ENCODE peak calls at places on chromosomes 3 and 15, in five cellular contexts. M, Q, I, G and A are unnamed samples.

GRCh38 chr3:39065197-39065596 is 13.4 kb downstream of the WDR48 start:
- DNase-seq in M (no peak), Q (peak), I (peak), G (peak), A (peak)

GRCh38 chr3:52099006-52099405 is 42.6 kb upstream of the DUSP7 start:
- DNase-seq in M (no peak), Q (no peak), I (no peak), G (peak), A (no peak)

GRCh38 chr15:65101418-65101890 is 13.5 kb downstream of the UBAP1L start:
- DNase-seq in M (peak), Q (peak), I (peak), G (peak), A (peak)

GRCh38 chr3:197482001-197482400 is 73.8 kb downstream of the BDH1 start:
- DNase-seq in M (no peak), Q (peak), I (no peak), G (no peak), A (no peak)

GRCh38 chr15:39549912-39550311 is 31.0 kb upstream of the THBS1 start:
- DNase-seq in M (no peak), Q (no peak), I (no peak), G (no peak), A (peak)

GRCh38 chr3:126155819-126156218 is 24.6 kb downstream of the ALDH1L1 start:
- DNase-seq in M (no peak), Q (no peak), I (no peak), G (no peak), A (no peak)

GRCh38 chr3:64000446-64001055 is 22.7 kb downstream of the PSMD6 start:
- DNase-seq in M (no peak), Q (peak), I (no peak), G (no peak), A (no peak)

GRCh38 chr3:4994823-4995499 is 15.7 kb downstream of the BHLHE40 start:
- DNase-seq in M (no peak), Q (peak), I (no peak), G (peak), A (peak)

GRCh38 chr3:159139326-159139725 is 337.5 kb downstream of the MFSD1 start:
- DNase-seq in M (no peak), Q (no peak), I (no peak), G (no peak), A (no peak)

GRCh38 chr3:181358555-181358954 is 353.2 kb upstream of the SOX2 start:
- DNase-seq in M (no peak), Q (no peak), I (no peak), G (no peak), A (no peak)

GRCh38 chr3:4722103-4722502 is 229.0 kb downstream of the ITPR1 start:
- DNase-seq in M (no peak), Q (peak), I (peak), G (peak), A (peak)

GRCh38 chr15:92907880-92908279 is 7.8 kb downstream of the CHD2 start:
- DNase-seq in M (no peak), Q (peak), I (no peak), G (no peak), A (peak)

GRCh38 chr3:159987291-159987711 is 1.3 kb upstream of the IL12A start:
- DNase-seq in M (no peak), Q (peak), I (no peak), G (no peak), A (no peak)

GRCh38 chr3:72894941-72895552 is 7.2 kb downstream of the GXYLT2 start:
- DNase-seq in M (no peak), Q (no peak), I (no peak), G (no peak), A (no peak)

GRCh38 chr3:120145498-120146285 is 51.4 kb upstream of the GSK3B start:
- DNase-seq in M (no peak), Q (peak), I (peak), G (no peak), A (no peak)

GRCh38 chr3:146374146-146374545 is 95.2 kb downstream of the PLSCR2 start:
- DNase-seq in M (no peak), Q (peak), I (no peak), G (no peak), A (no peak)

GRCh38 chr3:114596147-114596546 is 302.3 kb downstream of the TIGIT start:
- DNase-seq in M (no peak), Q (no peak), I (no peak), G (no peak), A (no peak)

GRCh38 chr15:40252438-40253178 is 13.7 kb downstream of the PAK6 start:
- DNase-seq in M (peak), Q (no peak), I (no peak), G (no peak), A (no peak)

GRCh38 chr3:180070925-180071324 is 34.2 kb upstream of the PEX5L start:
- DNase-seq in M (no peak), Q (no peak), I (no peak), G (no peak), A (no peak)

GRCh38 chr3:150006774-150007173 is 36.1 kb upstream of the PFN2 start:
- DNase-seq in M (no peak), Q (no peak), I (no peak), G (no peak), A (no peak)

GRCh38 chr3:18443670-18444596 is 18.8 kb upstream of the SATB1 start:
- DNase-seq in M (peak), Q (no peak), I (no peak), G (no peak), A (no peak)

GRCh38 chr3:9862391-9863235 is 17.4 kb downstream of the CIDEC start:
- DNase-seq in M (peak), Q (no peak), I (peak), G (peak), A (peak)

GRCh38 chr3:101806491-101806890 is 27.5 kb downstream of the NXPE3 start:
- DNase-seq in M (no peak), Q (no peak), I (no peak), G (no peak), A (no peak)

GRCh38 chr15:38696120-38696727 is 131.6 kb upstream of the RASGRP1 start:
- DNase-seq in M (no peak), Q (peak), I (no peak), G (no peak), A (no peak)

GRCh38 chr3:30241721-30242120 is 364.7 kb upstream of the TGFBR2 start:
- DNase-seq in M (no peak), Q (peak), I (no peak), G (peak), A (no peak)

GRCh38 chr3:144011251-144011799 is 39.7 kb downstream of the DIPK2A start:
- DNase-seq in M (no peak), Q (peak), I (no peak), G (no peak), A (no peak)

DNA sequence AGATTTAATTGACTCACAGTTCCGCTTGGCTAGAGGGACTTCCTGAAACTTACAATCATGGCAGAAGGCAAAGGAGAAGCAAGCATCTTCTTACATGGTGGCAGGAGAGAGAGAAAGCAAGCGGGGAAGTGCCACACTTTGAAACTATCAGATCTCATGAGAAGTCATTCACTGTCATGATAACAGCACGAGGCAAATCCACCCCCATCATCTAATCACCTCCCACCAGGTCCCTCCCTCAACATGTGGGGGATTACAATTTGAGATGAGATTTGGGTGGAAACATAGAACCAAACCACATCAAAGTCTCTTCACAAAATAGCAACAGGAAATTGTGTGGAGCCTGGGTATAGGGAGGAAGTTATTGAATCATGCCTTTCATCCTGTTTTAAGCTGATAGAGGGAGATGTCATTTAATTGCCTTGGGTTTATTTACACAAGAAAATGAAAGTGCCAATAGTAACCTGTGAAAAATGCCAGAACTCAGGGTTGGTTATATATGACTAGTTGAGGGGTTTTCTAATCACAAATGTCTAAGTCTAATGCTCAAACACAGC is 624.8 kb upstream of the LMCD1 start:
- DNase-seq in M (no peak), Q (no peak), I (no peak), G (no peak), A (no peak)
- TF ChIP-seq MAFK in M (no peak), Q (no peak), I (no peak), G (no peak), A (no peak)

DNA sequence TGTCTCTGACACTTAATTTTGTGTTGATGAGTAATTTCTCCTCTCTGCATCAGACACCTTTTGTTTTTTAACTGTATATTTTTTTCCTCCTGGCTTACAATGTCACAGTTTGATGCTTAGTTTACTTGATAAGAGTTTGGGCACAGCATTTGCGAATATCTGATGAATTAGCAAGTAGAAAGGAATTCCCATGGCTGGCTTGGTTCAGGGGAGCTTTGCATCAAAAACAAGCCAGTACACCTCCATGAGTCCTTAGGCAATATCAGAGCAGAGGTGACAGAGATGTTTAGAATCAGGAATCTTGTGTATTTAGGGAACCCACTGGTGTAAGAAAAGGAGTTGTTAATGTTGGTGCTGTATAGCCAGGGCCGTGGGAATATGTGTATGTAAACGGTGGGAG is 9.3 kb downstream of the ARHGEF26 start:
- DNase-seq in M (no peak), Q (no peak), I (no peak), G (no peak), A (no peak)
- TF ChIP-seq MAFK in M (no peak), Q (no peak), I (no peak), G (no peak), A (no peak)

GRCh38 chr15:90596943-90597342 is 67.2 kb downstream of the CRTC3 start:
- DNase-seq in M (no peak), Q (no peak), I (no peak), G (no peak), A (no peak)

GRCh38 chr15:90593469-90594158 is 63.9 kb downstream of the CRTC3 start:
- DNase-seq in M (no peak), Q (no peak), I (no peak), G (no peak), A (no peak)

GRCh38 chr15:90592144-90592887 is 62.6 kb downstream of the CRTC3 start:
- DNase-seq in M (no peak), Q (peak), I (no peak), G (peak), A (no peak)

GRCh38 chr15:90595760-90596155 is 66.0 kb downstream of the CRTC3 start:
- DNase-seq in M (no peak), Q (no peak), I (no peak), G (no peak), A (no peak)

DNA sequence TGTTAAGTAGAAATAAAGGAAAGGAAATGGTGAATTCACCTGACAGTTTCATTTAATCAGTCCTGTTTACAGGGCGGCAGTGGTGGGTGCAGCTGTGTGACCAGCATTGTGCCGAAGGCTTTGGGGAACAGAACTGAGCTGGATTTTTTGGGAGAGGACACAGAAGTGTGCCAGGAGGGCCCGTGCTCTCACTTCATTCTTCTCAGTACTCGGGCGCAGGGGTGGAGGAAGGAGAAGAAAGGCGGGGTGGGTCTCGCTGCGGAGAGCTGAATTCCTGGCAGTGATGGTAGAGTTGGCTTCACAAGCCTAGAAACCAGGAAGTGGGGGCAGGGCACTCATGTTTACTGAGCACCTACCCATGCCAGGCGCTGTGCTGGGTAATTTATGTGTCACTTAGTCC is 64.6 kb downstream of the CRTC3 start:
- DNase-seq in M (no peak), Q (no peak), I (no peak), G (no peak), A (no peak)
- TF ChIP-seq MAFK in M (no peak), Q (no peak), I (no peak), G (no peak), A (no peak)

GRCh38 chr3:68306571-68306970 is 625.8 kb downstream of the TAFA4 start:
- DNase-seq in M (peak), Q (no peak), I (no peak), G (peak), A (peak)
- TF ChIP-seq MAFK in M (no peak), Q (no peak), I (no peak), G (no peak), A (no peak)

DNA sequence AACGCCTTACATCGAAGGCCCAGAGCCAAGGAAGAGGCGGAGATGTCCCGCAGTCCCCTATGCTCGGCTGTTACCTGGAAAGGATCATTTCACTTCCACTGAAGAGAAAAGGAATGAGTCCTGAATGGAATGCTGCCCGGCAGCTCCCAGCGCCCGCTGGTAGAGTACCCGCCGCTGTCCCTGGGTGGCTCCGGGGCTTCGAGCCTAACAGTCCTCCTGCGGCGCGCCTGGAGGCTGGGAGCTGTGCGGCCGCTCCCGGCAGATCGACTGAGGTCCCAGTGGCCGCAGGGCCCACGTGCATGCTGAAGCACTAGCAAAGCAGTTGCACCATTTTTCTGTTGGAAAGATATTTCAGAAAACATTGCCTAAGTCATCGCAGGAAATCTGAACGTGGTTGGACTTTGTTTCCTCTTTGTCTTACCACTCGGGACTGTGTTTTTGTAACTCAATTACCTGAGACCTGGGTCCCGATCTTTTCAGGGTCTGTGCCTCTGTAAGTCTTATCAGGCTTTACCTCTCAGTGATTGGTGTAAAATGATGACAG is 984 bp downstream of the RNU6-1 start:
- DNase-seq in M (peak), Q (no peak), I (no peak), G (peak), A (no peak)
- TF ChIP-seq MAFK in M (no peak), Q (no peak), I (no peak), G (no peak), A (no peak)

DNA sequence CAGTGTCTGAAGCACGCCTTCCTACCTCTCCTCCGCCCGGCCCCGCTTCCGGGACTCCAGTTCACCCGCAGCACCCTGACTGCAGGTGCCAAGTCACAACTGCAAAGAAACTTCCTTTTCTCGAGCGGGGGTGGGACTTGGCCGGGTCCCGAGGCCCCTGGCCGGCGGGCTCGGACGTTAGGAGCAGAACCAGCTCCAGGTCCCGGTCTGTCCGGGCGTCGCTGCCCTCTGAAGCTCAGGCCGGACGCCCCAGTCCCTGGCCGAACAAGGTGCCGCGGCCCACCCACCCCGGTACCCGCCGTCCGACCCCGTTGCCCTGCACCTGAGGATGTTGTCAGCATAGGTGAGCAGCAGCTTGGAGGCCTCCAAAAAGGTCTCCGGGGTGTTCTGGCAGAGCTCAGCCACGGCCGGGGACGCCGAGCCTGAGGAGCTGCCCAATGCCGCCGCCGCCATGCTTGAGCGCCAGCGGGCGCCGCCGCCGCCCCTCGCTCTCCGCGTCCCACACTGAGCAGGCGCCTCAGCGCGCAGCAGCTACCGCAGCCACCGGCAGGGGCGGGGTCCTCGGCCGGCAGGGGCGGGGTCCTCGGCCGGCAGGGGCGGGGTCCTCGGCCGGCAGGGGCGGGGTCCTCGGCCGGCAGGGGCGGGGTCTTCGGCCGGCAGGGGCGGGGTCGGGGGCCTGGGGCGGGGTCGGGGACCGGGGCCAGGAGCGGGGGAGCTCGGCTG is at the start of gene NGLY1:
- DNase-seq in M (peak), Q (peak), I (peak), G (peak), A (peak)
- TF ChIP-seq MAFK in M (no peak), Q (no peak), I (no peak), G (no peak), A (no peak)

GRCh38 chr3:183081459-183082183 is 17.7 kb downstream of the MCCC1 start:
- DNase-seq in M (no peak), Q (no peak), I (no peak), G (no peak), A (no peak)

GRCh38 chr3:183082355-183082915 is 16.9 kb downstream of the MCCC1 start:
- DNase-seq in M (no peak), Q (no peak), I (no peak), G (no peak), A (no peak)

GRCh38 chr3:183085634-183086390 is 13.5 kb downstream of the MCCC1 start:
- DNase-seq in M (peak), Q (peak), I (no peak), G (no peak), A (peak)

GRCh38 chr3:183092256-183092655 is 7.0 kb downstream of the MCCC1 start:
- DNase-seq in M (no peak), Q (no peak), I (no peak), G (no peak), A (no peak)

DNA sequence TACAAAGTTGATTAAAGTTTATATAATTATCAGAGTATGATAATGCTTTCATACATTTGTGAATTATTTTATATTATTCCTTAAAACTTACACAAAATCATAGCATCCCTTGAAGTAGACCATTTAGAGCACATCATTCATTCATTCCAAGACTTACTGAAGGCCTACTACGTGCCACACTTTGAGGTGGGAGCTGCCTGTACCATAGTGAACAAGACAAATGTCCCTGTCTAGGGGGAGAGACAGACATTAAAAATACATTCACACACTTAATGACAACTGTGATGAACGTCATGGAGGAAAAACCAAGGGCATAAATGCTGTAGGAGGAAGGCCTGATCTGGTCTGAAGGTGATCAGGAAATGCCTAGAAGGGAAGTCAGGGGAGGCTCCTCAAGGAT is 12.1 kb downstream of the MCCC1 start:
- DNase-seq in M (no peak), Q (no peak), I (no peak), G (no peak), A (no peak)
- TF ChIP-seq MAFK in M (no peak), Q (no peak), I (no peak), G (no peak), A (no peak)